ENCODE peak calls at places on chromosomes 12 and 14, in ten cellular contexts. P, U, E, L, T, Z, R, D, N and Q are unnamed samples.
A peak's percentile ranks its signal among the peaks of the same experiment; 100 is the strongest.

GRCh38 chr12:6090786-6091185 is 33.7 kb downstream of the VWF start:
- DNase-seq in P (no peak), U (no peak), E (no peak), L (no peak), T (no peak), Z (no peak), R (peak; percentile 41), D (no peak), N (no peak), Q (no peak)

GRCh38 chr12:67714648-67715047 is 66.1 kb downstream of the DYRK2 start:
- DNase-seq in P (no peak), U (peak; percentile 61), E (no peak), L (no peak), T (peak; percentile 83), Z (no peak), R (peak; percentile 71), D (no peak), N (no peak), Q (peak; percentile 49)

GRCh38 chr12:76713986-76714385 is 49.9 kb upstream of the ZDHHC17 start:
- DNase-seq in P (no peak), U (no peak), E (no peak), L (no peak), T (no peak), Z (no peak), R (peak; percentile 73), D (no peak), N (no peak), Q (no peak)

GRCh38 chr14:71321556-71322315 is 414.5 kb downstream of the PCNX1 start:
- DNase-seq in P (peak; percentile 89), U (peak; percentile 12), E (no peak), L (peak; percentile 29), T (peak; percentile 94), Z (no peak), R (peak; percentile 68), D (no peak), N (peak; percentile 66), Q (peak; percentile 76)

GRCh38 chr14:60753264-60754126 is 18.9 kb downstream of the MNAT1 start:
- DNase-seq in P (no peak), U (no peak), E (peak; percentile 11), L (no peak), T (no peak), Z (peak; percentile 13), R (peak; percentile 79), D (no peak), N (no peak), Q (no peak)

GRCh38 chr14:99579077-99579836 is 24.8 kb downstream of the CCDC85C start:
- DNase-seq in P (no peak), U (peak; percentile 35), E (no peak), L (no peak), T (peak; percentile 84), Z (no peak), R (no peak), D (no peak), N (no peak), Q (peak; percentile 65)

GRCh38 chr14:64700290-64700689 is 3.9 kb upstream of the PLEKHG3 start:
- DNase-seq in P (no peak), U (no peak), E (no peak), L (no peak), T (no peak), Z (no peak), R (no peak), D (no peak), N (no peak), Q (no peak)

GRCh38 chr12:109735825-109736551 is 22.4 kb downstream of the FAM222A start:
- DNase-seq in P (no peak), U (no peak), E (no peak), L (no peak), T (no peak), Z (no peak), R (no peak), D (no peak), N (no peak), Q (no peak)

GRCh38 chr12:87020071-87020470 is 763.9 kb upstream of the MGAT4C start:
- DNase-seq in P (no peak), U (peak; percentile 12), E (no peak), L (peak; percentile 3), T (no peak), Z (no peak), R (peak; percentile 3), D (no peak), N (no peak), Q (peak; percentile 1)

GRCh38 chr12:31591308-31591901 is 469 bp upstream of the DENND5B start:
- DNase-seq in P (peak; percentile 32), U (peak; percentile 55), E (no peak), L (no peak), T (peak; percentile 3), Z (peak; percentile 31), R (peak; percentile 53), D (no peak), N (no peak), Q (peak; percentile 30)

GRCh38 chr12:91203610-91204009 is 21.0 kb upstream of the DCN start:
- DNase-seq in P (peak; percentile 48), U (no peak), E (no peak), L (no peak), T (no peak), Z (no peak), R (no peak), D (no peak), N (no peak), Q (no peak)

GRCh38 chr14:50759800-50760543 is 71.0 kb downstream of the NIN start:
- DNase-seq in P (no peak), U (no peak), E (no peak), L (no peak), T (no peak), Z (no peak), R (no peak), D (no peak), N (no peak), Q (no peak)

GRCh38 chr12:117518594-117519270 is 157.3 kb upstream of the NOS1 start:
- DNase-seq in P (no peak), U (peak; percentile 24), E (no peak), L (peak; percentile 12), T (peak; percentile 43), Z (no peak), R (no peak), D (no peak), N (no peak), Q (peak; percentile 45)

GRCh38 chr12:110349521-110350151 is 53.9 kb downstream of the ANAPC7 start:
- DNase-seq in P (no peak), U (no peak), E (peak; percentile 21), L (no peak), T (no peak), Z (no peak), R (no peak), D (no peak), N (no peak), Q (no peak)

GRCh38 chr14:101134161-101134631 is 230.7 kb upstream of the RTL1 start:
- DNase-seq in P (no peak), U (no peak), E (no peak), L (no peak), T (no peak), Z (no peak), R (no peak), D (no peak), N (no peak), Q (no peak)

GRCh38 chr12:52085682-52086180 is 6.2 kb downstream of the SMIM41 start:
- DNase-seq in P (no peak), U (no peak), E (no peak), L (no peak), T (no peak), Z (peak; percentile 1), R (no peak), D (no peak), N (no peak), Q (no peak)

GRCh38 chr12:49873361-49873934 is 30.3 kb downstream of the FAIM2 start:
- DNase-seq in P (no peak), U (no peak), E (no peak), L (no peak), T (peak; percentile 13), Z (no peak), R (peak; percentile 48), D (no peak), N (no peak), Q (peak; percentile 34)

GRCh38 chr12:107360472-107360871 is 267.1 kb upstream of the CRY1 start:
- DNase-seq in P (no peak), U (no peak), E (no peak), L (no peak), T (no peak), Z (no peak), R (no peak), D (no peak), N (no peak), Q (peak; percentile 90)

GRCh38 chr12:42568952-42569916 is 20.3 kb downstream of the PRICKLE1 start:
- DNase-seq in P (peak; percentile 78), U (peak; percentile 75), E (no peak), L (peak; percentile 35), T (peak; percentile 75), Z (peak; percentile 3), R (peak; percentile 69), D (no peak), N (peak; percentile 38), Q (peak; percentile 68)

GRCh38 chr12:109653896-109654295 is 59.7 kb upstream of the FAM222A start:
- DNase-seq in P (no peak), U (no peak), E (no peak), L (no peak), T (no peak), Z (no peak), R (no peak), D (no peak), N (no peak), Q (no peak)